ENCODE peak calls at places on chromosomes 7 and 10, in nine cellular contexts. A is GF-D8; T is spleen; Z is stimulated activated CD4-positive, alpha-beta T cell treated with anti-CD3 and anti-CD28 coated beads, Interleukin-1b, Interleukin-23, amount 100 ng/mL, for 48 hours; F is NCI-H524; S is T-helper 1 cell; X is stomach; B is fibroblast of villous mesenchyme; Y is stimulated activated CD8-positive, alpha-beta memory T cell treated with anti-CD3 and anti-CD28 coated beads, Interleukin-7, amount 100 ng/mL, for 1 hour. R is an unnamed sample.

GRCh38 chr7:31646969-31647368 is 40.0 kb upstream of the PPP1R17 start:
- DNase-seq in S (no peak), T (no peak), X (no peak), Z (no peak), F (no peak), B (no peak), Y (no peak), A (no peak), R (no peak)

GRCh38 chr10:104043185-104043830 is 42.4 kb downstream of the COL17A1 start:
- DNase-seq in Z (no peak), F (no peak), Y (no peak), S (no peak), A (no peak), B (no peak), X (no peak), T (no peak), R (peak; percentile 35)

GRCh38 chr10:3278771-3279170 is 106.2 kb upstream of the PITRM1 start:
- DNase-seq in S (no peak), Z (no peak), X (no peak), Y (no peak), F (no peak), A (no peak), T (no peak), B (no peak), R (no peak)

GRCh38 chr7:48803250-48803649 is 121.1 kb upstream of the CDC14C start:
- DNase-seq in S (no peak), B (no peak), F (no peak), A (no peak), T (no peak), Z (no peak), Y (no peak), X (no peak), R (no peak)

GRCh38 chr10:73785721-73786511 is 510 bp downstream of the ZSWIM8 start:
- DNase-seq in Y (peak; percentile 21), X (peak; percentile 54), Z (peak; percentile 32), B (peak; percentile 73), T (peak; percentile 88), A (no peak), F (no peak), S (peak; percentile 36), R (peak; percentile 48)

GRCh38 chr10:60594476-60595051 is 183.7 kb upstream of the CDK1 start:
- DNase-seq in F (no peak), Y (no peak), T (no peak), Z (peak; percentile 6), X (no peak), A (no peak), B (no peak), S (no peak), R (no peak)

GRCh38 chr10:69049564-69049955 is 38.3 kb upstream of the SRGN start:
- DNase-seq in X (no peak), Y (no peak), B (no peak), A (peak; percentile 55), T (peak; percentile 82), F (no peak), S (no peak), Z (no peak), R (no peak)

GRCh38 chr10:100502926-100503480 is 16.7 kb downstream of the SEC31B start:
- DNase-seq in F (no peak), Z (no peak), B (no peak), Y (no peak), X (no peak), A (no peak), T (no peak), S (no peak), R (no peak)

GRCh38 chr7:12524794-12525386 is 45.6 kb upstream of the SCIN start:
- DNase-seq in T (no peak), S (no peak), A (peak; percentile 25), F (no peak), Y (no peak), Z (no peak), B (peak; percentile 72), X (no peak), R (peak; percentile 74)

GRCh38 chr7:101108961-101109360 is 17.9 kb upstream of the SERPINE1 start:
- DNase-seq in F (no peak), S (no peak), B (no peak), Y (no peak), Z (no peak), T (no peak), X (no peak), A (no peak), R (no peak)

GRCh38 chr7:112864380-112864779 is 74.2 kb upstream of the TMEM168 start:
- DNase-seq in F (no peak), Y (no peak), A (no peak), S (no peak), T (no peak), Z (no peak), B (no peak), X (no peak), R (no peak)

GRCh38 chr7:16804674-16805439 is at the start of gene AGR2:
- DNase-seq in Y (no peak), Z (no peak), A (no peak), X (peak; percentile 86), B (no peak), T (no peak), F (no peak), S (no peak), R (no peak)

GRCh38 chr10:116891208-116891607 is 41.9 kb downstream of the ENO4 start:
- DNase-seq in Y (no peak), F (peak; percentile 7), S (no peak), T (no peak), X (no peak), B (peak; percentile 88), Z (no peak), A (no peak), R (peak; percentile 91)

GRCh38 chr7:132333301-132333700 is 243.0 kb downstream of the PLXNA4 start:
- DNase-seq in Z (no peak), X (no peak), B (no peak), T (no peak), F (no peak), S (no peak), Y (no peak), A (no peak), R (no peak)

GRCh38 chr7:13770305-13770704 is 219.2 kb downstream of the ETV1 start:
- DNase-seq in A (no peak), S (no peak), Y (no peak), F (no peak), B (no peak), Z (no peak), T (no peak), X (no peak), R (peak; percentile 41)

R was measured in cardiac fibroblast.